ENCODE peak calls at places on chromosomes 7 and 10, in seven cellular contexts. A, F, M, S, V, T and O are unnamed samples.

GRCh38 chr10:62080905-62081304 is 179.4 kb downstream of the ARID5B start:
- DNase-seq in M (no peak), A (no peak), F (no peak), V (no peak), S (no peak), T (no peak), O (no peak)

GRCh38 chr7:93409324-93409723 is 165.2 kb downstream of the CALCR start:
- DNase-seq in A (no peak), V (no peak), F (no peak), S (no peak), M (no peak), T (no peak), O (no peak)

GRCh38 chr10:5527332-5528200 is 2.8 kb downstream of the CALML3 start:
- DNase-seq in M (no peak), S (no peak), A (no peak), V (no peak), T (peak; percentile 60), F (peak; percentile 16), O (no peak)

GRCh38 chr7:54542920-54543539 is 855 bp downstream of the VSTM2A start:
- DNase-seq in S (peak; percentile 5), A (no peak), F (no peak), T (no peak), M (no peak), V (peak; percentile 63), O (no peak)

GRCh38 chr7:77907281-77907680 is 108.7 kb downstream of the PHTF2 start:
- DNase-seq in F (no peak), A (no peak), S (no peak), V (no peak), M (no peak), T (no peak), O (no peak)

GRCh38 chr7:90412458-90413184 is 9.4 kb downstream of the CLDN12 start:
- DNase-seq in V (peak; percentile 22), S (no peak), T (no peak), A (no peak), M (no peak), F (no peak), O (peak; percentile 23)

GRCh38 chr7:120806669-120807068 is 51.3 kb downstream of the TSPAN12 start:
- DNase-seq in F (no peak), V (no peak), S (peak; percentile 3), T (no peak), A (no peak), M (no peak), O (no peak)

GRCh38 chr7:24777811-24778210 is 20.5 kb upstream of the GSDME start:
- DNase-seq in S (no peak), M (no peak), F (no peak), T (no peak), V (no peak), A (no peak), O (no peak)

GRCh38 chr7:117871778-117872538 is 1.3 kb downstream of the CTTNBP2 start:
- DNase-seq in A (no peak), M (no peak), T (no peak), S (no peak), V (peak; percentile 31), F (peak; percentile 42), O (peak; percentile 55)

GRCh38 chr7:158737064-158737695 is 32.6 kb upstream of the NCAPG2 start:
- DNase-seq in T (no peak), V (no peak), M (no peak), A (no peak), F (no peak), S (no peak), O (no peak)

GRCh38 chr7:99137418-99138180 is 6.3 kb downstream of the SMURF1 start:
- DNase-seq in A (no peak), M (peak; percentile 79), S (peak; percentile 90), T (no peak), F (no peak), V (peak; percentile 14), O (no peak)

GRCh38 chr7:56447864-56448693 is 331.9 kb upstream of the NUPR2 start:
- DNase-seq in T (no peak), A (no peak), V (no peak), S (no peak), M (no peak), F (no peak), O (no peak)

GRCh38 chr7:45366432-45366831 is 207.7 kb upstream of the ADCY1 start:
- DNase-seq in F (no peak), V (no peak), T (no peak), M (no peak), S (no peak), A (no peak), O (no peak)

GRCh38 chr10:12448340-12448728 is 99.0 kb downstream of the CAMK1D start:
- DNase-seq in V (no peak), T (no peak), F (no peak), A (no peak), M (no peak), S (no peak), O (no peak)

GRCh38 chr10:46524471-46525176 is 31.8 kb downstream of the GPRIN2 start:
- DNase-seq in V (no peak), F (peak; percentile 24), T (peak; percentile 67), M (peak; percentile 27), S (peak; percentile 65), A (no peak), O (peak; percentile 32)

GRCh38 chr10:47346572-47347302 is 1.4 kb upstream of the RBP3 start:
- DNase-seq in S (no peak), T (peak; percentile 39), M (no peak), F (no peak), V (no peak), A (no peak), O (no peak)

GRCh38 chr10:18010050-18010449 is 58.3 kb downstream of the SLC39A12 start:
- DNase-seq in V (no peak), T (no peak), A (no peak), M (no peak), F (no peak), S (peak; percentile 65), O (no peak)

GRCh38 chr10:26386800-26387199 is 51.3 kb upstream of the APBB1IP start:
- DNase-seq in V (no peak), T (no peak), A (no peak), S (no peak), F (no peak), M (no peak), O (no peak)

GRCh38 chr10:72812798-72813430 is 80.6 kb upstream of the OIT3 start:
- DNase-seq in M (no peak), V (no peak), T (no peak), F (no peak), S (peak; percentile 74), A (no peak), O (no peak)

GRCh38 chr10:79404231-79404609 is 41.2 kb downstream of the ZCCHC24 start:
- DNase-seq in A (no peak), S (peak; percentile 76), F (peak; percentile 83), V (peak; percentile 65), T (peak; percentile 88), M (peak; percentile 42), O (peak; percentile 18)

GRCh38 chr10:102796407-102797176 is 40.6 kb downstream of the CYP17A1 start:
- DNase-seq in F (peak; percentile 92), S (peak; percentile 41), M (no peak), A (no peak), T (peak; percentile 93), V (no peak), O (no peak)

GRCh38 chr10:14812271-14812670 is 25.6 kb downstream of the CDNF start:
- DNase-seq in T (no peak), V (no peak), A (no peak), M (no peak), S (peak; percentile 15), F (no peak), O (no peak)

GRCh38 chr10:103917326-103918052 is 495 bp downstream of the STN1 start:
- DNase-seq in A (no peak), V (no peak), T (peak; percentile 82), S (peak; percentile 46), F (peak; percentile 48), M (no peak), O (peak; percentile 28)

GRCh38 chr7:26515462-26515861 is 223.8 kb downstream of the SNX10 start:
- DNase-seq in V (no peak), S (no peak), M (no peak), F (no peak), A (no peak), T (no peak), O (peak; percentile 30)

GRCh38 chr7:106041140-106041717 is 70.9 kb downstream of the SYPL1 start:
- DNase-seq in T (no peak), V (peak; percentile 66), M (no peak), F (no peak), A (no peak), S (peak; percentile 29), O (peak; percentile 74)
- TF ChIP-seq CTCF in T (peak; percentile 76), V (peak; percentile 88), M (peak; percentile 62), F (peak; percentile 72), A (peak; percentile 61), S (peak; percentile 53), O (peak; percentile 93)

GRCh38 chr10:3452234-3452633 is 279.7 kb upstream of the PITRM1 start:
- DNase-seq in S (peak; percentile 97), T (no peak), F (no peak), A (no peak), V (no peak), M (peak; percentile 94), O (no peak)
- TF ChIP-seq CTCF in S (peak; percentile 68), T (no peak), F (peak; percentile 49), A (no peak), V (peak; percentile 33), M (peak; percentile 71), O (no peak)

DNA sequence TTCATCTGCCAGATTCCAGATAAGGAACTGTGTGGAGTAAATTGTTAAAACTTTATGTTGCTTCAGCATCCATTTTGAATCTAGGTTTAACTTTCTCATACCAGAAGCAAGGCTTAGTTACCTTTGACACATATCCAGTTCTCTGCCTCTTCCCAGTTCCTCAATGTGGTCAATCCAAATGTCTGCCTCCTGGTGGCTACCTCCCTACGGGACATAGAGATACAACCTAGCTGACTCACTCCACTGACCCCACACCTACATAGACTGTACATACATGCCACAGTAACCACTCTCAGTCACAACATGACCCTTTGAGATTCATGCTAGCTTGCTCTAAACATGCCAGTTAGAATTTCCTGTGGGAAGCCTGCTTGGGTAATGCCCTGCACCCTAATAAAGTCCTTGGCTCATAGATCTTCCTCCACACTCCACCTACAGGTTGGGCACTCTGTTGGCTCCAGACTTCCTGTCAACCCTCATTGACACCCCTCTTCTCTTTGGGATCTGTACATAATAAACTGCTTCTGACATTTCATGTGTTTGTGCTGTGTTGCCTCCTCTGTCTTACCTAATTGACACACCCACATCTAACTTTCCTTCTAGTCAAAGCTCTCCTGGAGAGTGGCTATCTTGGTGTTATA is 278.1 kb downstream of the HTR7 start:
- DNase-seq in V (peak; percentile 9), T (no peak), M (no peak), F (no peak), A (no peak), S (peak; percentile 52), O (no peak)
- TF ChIP-seq CTCF in V (peak; percentile 18), T (no peak), M (peak; percentile 38), F (no peak), A (no peak), S (peak; percentile 28), O (no peak)

DNA sequence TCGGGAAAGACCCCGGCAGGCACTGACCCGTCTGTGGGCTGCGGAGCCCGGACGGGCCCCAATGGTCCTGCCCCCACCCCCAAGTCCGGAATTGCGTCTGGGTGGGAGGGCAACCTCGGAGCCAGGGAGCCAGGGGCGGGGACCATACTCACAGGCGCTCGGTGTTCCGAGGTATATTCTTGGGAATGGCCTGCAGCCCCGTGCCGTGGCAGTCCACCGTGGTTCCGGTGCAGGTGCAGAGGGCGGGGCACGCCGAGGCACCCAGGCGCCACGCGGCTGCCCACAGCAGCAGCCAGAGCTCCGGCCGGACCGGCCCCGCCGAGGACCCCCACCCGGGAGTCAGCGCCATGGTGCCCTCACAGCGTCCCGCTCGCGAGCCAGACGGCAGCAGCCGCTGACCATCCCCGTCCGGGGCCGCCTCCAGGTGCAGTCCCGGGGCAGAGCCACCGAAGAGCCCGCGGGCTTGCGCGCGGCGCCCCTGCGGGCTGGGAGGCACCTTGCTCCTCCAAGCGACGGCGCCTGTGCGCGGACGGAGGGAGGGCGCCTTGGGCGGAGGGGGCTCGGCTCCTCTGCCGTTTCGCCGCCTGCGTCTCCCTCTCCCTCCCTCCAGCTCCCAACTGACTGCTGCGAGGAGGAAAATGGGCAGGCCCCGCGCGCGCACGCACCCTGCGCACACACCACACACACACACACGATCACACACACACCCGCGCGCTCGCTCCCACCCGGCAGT is at the start of gene SLIT1:
- DNase-seq in V (peak; percentile 28), A (no peak), S (no peak), F (no peak), T (no peak), M (no peak), O (peak; percentile 75)
- TF ChIP-seq CTCF in V (no peak), A (no peak), S (no peak), F (no peak), T (no peak), M (no peak), O (no peak)